ENCODE peak calls at places on chromosomes 11 and 22, in five cellular contexts. One of them, this sample, is unnamed.

GRCh38 chr22:17368727-17369552 is at the start of gene CECR2:
- DNase-seq in retinal pigment epithelial cell: no peak
- DNase-seq in activated naive CD4-positive, alpha-beta T cell treated with anti-CD3 and anti-CD28 coated beads, Interleukin-2, amount 50 U/mL, for 72 hours: no peak
- DNase-seq in Daoy: peak
- DNase-seq in NCI-H774: peak
- DNase-seq in this sample: no peak

GRCh38 chr11:98003606-98004371 is 1017.0 kb upstream of the CNTN5 start:
- DNase-seq in retinal pigment epithelial cell: no peak
- DNase-seq in activated naive CD4-positive, alpha-beta T cell treated with anti-CD3 and anti-CD28 coated beads, Interleukin-2, amount 50 U/mL, for 72 hours: no peak
- DNase-seq in Daoy: no peak
- DNase-seq in NCI-H774: no peak
- DNase-seq in this sample: no peak

GRCh38 chr11:11456896-11457295 is 103.8 kb upstream of the CSNK2A3 start:
- DNase-seq in retinal pigment epithelial cell: no peak
- DNase-seq in activated naive CD4-positive, alpha-beta T cell treated with anti-CD3 and anti-CD28 coated beads, Interleukin-2, amount 50 U/mL, for 72 hours: no peak
- DNase-seq in Daoy: no peak
- DNase-seq in NCI-H774: no peak
- DNase-seq in this sample: no peak

GRCh38 chr11:1026163-1026450 is 10.4 kb downstream of the MUC6 start:
- DNase-seq in retinal pigment epithelial cell: no peak
- DNase-seq in activated naive CD4-positive, alpha-beta T cell treated with anti-CD3 and anti-CD28 coated beads, Interleukin-2, amount 50 U/mL, for 72 hours: no peak
- DNase-seq in Daoy: no peak
- DNase-seq in NCI-H774: no peak
- DNase-seq in this sample: no peak

GRCh38 chr11:100731471-100731870 is 44.4 kb downstream of the ARHGAP42 start:
- DNase-seq in retinal pigment epithelial cell: no peak
- DNase-seq in activated naive CD4-positive, alpha-beta T cell treated with anti-CD3 and anti-CD28 coated beads, Interleukin-2, amount 50 U/mL, for 72 hours: no peak
- DNase-seq in Daoy: no peak
- DNase-seq in NCI-H774: no peak
- DNase-seq in this sample: no peak

GRCh38 chr11:120182357-120182756 is 28.5 kb upstream of the OAF start:
- DNase-seq in retinal pigment epithelial cell: peak
- DNase-seq in activated naive CD4-positive, alpha-beta T cell treated with anti-CD3 and anti-CD28 coated beads, Interleukin-2, amount 50 U/mL, for 72 hours: no peak
- DNase-seq in Daoy: no peak
- DNase-seq in NCI-H774: no peak
- DNase-seq in this sample: no peak

GRCh38 chr11:117424781-117425180 is 97.1 kb downstream of the CEP164 start:
- DNase-seq in retinal pigment epithelial cell: no peak
- DNase-seq in activated naive CD4-positive, alpha-beta T cell treated with anti-CD3 and anti-CD28 coated beads, Interleukin-2, amount 50 U/mL, for 72 hours: no peak
- DNase-seq in Daoy: no peak
- DNase-seq in NCI-H774: no peak
- DNase-seq in this sample: no peak

GRCh38 chr11:61473370-61474025 is 35.1 kb upstream of the LRRC10B start:
- DNase-seq in retinal pigment epithelial cell: no peak
- DNase-seq in activated naive CD4-positive, alpha-beta T cell treated with anti-CD3 and anti-CD28 coated beads, Interleukin-2, amount 50 U/mL, for 72 hours: no peak
- DNase-seq in Daoy: no peak
- DNase-seq in NCI-H774: no peak
- DNase-seq in this sample: no peak

GRCh38 chr11:109605006-109605405 is 183.0 kb downstream of the C11orf87 start:
- DNase-seq in retinal pigment epithelial cell: no peak
- DNase-seq in activated naive CD4-positive, alpha-beta T cell treated with anti-CD3 and anti-CD28 coated beads, Interleukin-2, amount 50 U/mL, for 72 hours: no peak
- DNase-seq in Daoy: no peak
- DNase-seq in NCI-H774: no peak
- DNase-seq in this sample: no peak

GRCh38 chr11:75558939-75559843 is 2.9 kb upstream of the SERPINH1 start:
- DNase-seq in retinal pigment epithelial cell: no peak
- DNase-seq in activated naive CD4-positive, alpha-beta T cell treated with anti-CD3 and anti-CD28 coated beads, Interleukin-2, amount 50 U/mL, for 72 hours: no peak
- DNase-seq in Daoy: peak
- DNase-seq in NCI-H774: no peak
- DNase-seq in this sample: no peak

GRCh38 chr11:132402056-132402684 is 1031.8 kb downstream of the NTM start:
- DNase-seq in retinal pigment epithelial cell: no peak
- DNase-seq in activated naive CD4-positive, alpha-beta T cell treated with anti-CD3 and anti-CD28 coated beads, Interleukin-2, amount 50 U/mL, for 72 hours: no peak
- DNase-seq in Daoy: peak
- DNase-seq in NCI-H774: peak
- DNase-seq in this sample: no peak

GRCh38 chr11:83918471-83918870 is 632.3 kb upstream of the CCDC90B start:
- DNase-seq in retinal pigment epithelial cell: no peak
- DNase-seq in activated naive CD4-positive, alpha-beta T cell treated with anti-CD3 and anti-CD28 coated beads, Interleukin-2, amount 50 U/mL, for 72 hours: no peak
- DNase-seq in Daoy: no peak
- DNase-seq in NCI-H774: no peak
- DNase-seq in this sample: no peak

GRCh38 chr11:70527429-70528045 is 129.2 kb downstream of the CTTN start:
- DNase-seq in retinal pigment epithelial cell: no peak
- DNase-seq in activated naive CD4-positive, alpha-beta T cell treated with anti-CD3 and anti-CD28 coated beads, Interleukin-2, amount 50 U/mL, for 72 hours: no peak
- DNase-seq in Daoy: no peak
- DNase-seq in NCI-H774: no peak
- DNase-seq in this sample: no peak

GRCh38 chr11:118106789-118107335 is 20.1 kb upstream of the SMIM35 start:
- DNase-seq in retinal pigment epithelial cell: no peak
- DNase-seq in activated naive CD4-positive, alpha-beta T cell treated with anti-CD3 and anti-CD28 coated beads, Interleukin-2, amount 50 U/mL, for 72 hours: no peak
- DNase-seq in Daoy: peak
- DNase-seq in NCI-H774: no peak
- DNase-seq in this sample: no peak

GRCh38 chr22:44242946-44243724 is 62.4 kb downstream of the PARVG start:
- DNase-seq in retinal pigment epithelial cell: no peak
- DNase-seq in activated naive CD4-positive, alpha-beta T cell treated with anti-CD3 and anti-CD28 coated beads, Interleukin-2, amount 50 U/mL, for 72 hours: no peak
- DNase-seq in Daoy: no peak
- DNase-seq in NCI-H774: no peak
- DNase-seq in this sample: no peak

GRCh38 chr11:121300313-121300971 is 7.9 kb downstream of the SC5D start:
- DNase-seq in retinal pigment epithelial cell: no peak
- DNase-seq in activated naive CD4-positive, alpha-beta T cell treated with anti-CD3 and anti-CD28 coated beads, Interleukin-2, amount 50 U/mL, for 72 hours: no peak
- DNase-seq in Daoy: no peak
- DNase-seq in NCI-H774: no peak
- DNase-seq in this sample: no peak

GRCh38 chr22:20624161-20624616 is 116.8 kb downstream of the MED15 start:
- DNase-seq in retinal pigment epithelial cell: no peak
- DNase-seq in activated naive CD4-positive, alpha-beta T cell treated with anti-CD3 and anti-CD28 coated beads, Interleukin-2, amount 50 U/mL, for 72 hours: peak
- DNase-seq in Daoy: no peak
- DNase-seq in NCI-H774: no peak
- DNase-seq in this sample: no peak

GRCh38 chr11:8040261-8040920 is 40.6 kb upstream of the TUB start:
- DNase-seq in retinal pigment epithelial cell: no peak
- DNase-seq in activated naive CD4-positive, alpha-beta T cell treated with anti-CD3 and anti-CD28 coated beads, Interleukin-2, amount 50 U/mL, for 72 hours: no peak
- DNase-seq in Daoy: no peak
- DNase-seq in NCI-H774: no peak
- DNase-seq in this sample: no peak

GRCh38 chr11:1104411-1105182 is 29.9 kb downstream of the MUC2 start:
- DNase-seq in retinal pigment epithelial cell: no peak
- DNase-seq in activated naive CD4-positive, alpha-beta T cell treated with anti-CD3 and anti-CD28 coated beads, Interleukin-2, amount 50 U/mL, for 72 hours: no peak
- DNase-seq in Daoy: no peak
- DNase-seq in NCI-H774: no peak
- DNase-seq in this sample: no peak

GRCh38 chr11:70209391-70209912 is 6.4 kb downstream of the FADD start:
- DNase-seq in retinal pigment epithelial cell: no peak
- DNase-seq in activated naive CD4-positive, alpha-beta T cell treated with anti-CD3 and anti-CD28 coated beads, Interleukin-2, amount 50 U/mL, for 72 hours: no peak
- DNase-seq in Daoy: peak
- DNase-seq in NCI-H774: no peak
- DNase-seq in this sample: no peak

GRCh38 chr22:47366026-47366767 is 603.7 kb downstream of the TBC1D22A start:
- DNase-seq in retinal pigment epithelial cell: no peak
- DNase-seq in activated naive CD4-positive, alpha-beta T cell treated with anti-CD3 and anti-CD28 coated beads, Interleukin-2, amount 50 U/mL, for 72 hours: no peak
- DNase-seq in Daoy: no peak
- DNase-seq in NCI-H774: no peak
- DNase-seq in this sample: no peak

GRCh38 chr11:8566613-8567210 is 27.3 kb downstream of the STK33 start:
- DNase-seq in retinal pigment epithelial cell: peak
- DNase-seq in activated naive CD4-positive, alpha-beta T cell treated with anti-CD3 and anti-CD28 coated beads, Interleukin-2, amount 50 U/mL, for 72 hours: no peak
- DNase-seq in Daoy: peak
- DNase-seq in NCI-H774: peak
- DNase-seq in this sample: no peak

GRCh38 chr11:110086892-110087309 is 6.3 kb upstream of the ZC3H12C start:
- DNase-seq in retinal pigment epithelial cell: no peak
- DNase-seq in activated naive CD4-positive, alpha-beta T cell treated with anti-CD3 and anti-CD28 coated beads, Interleukin-2, amount 50 U/mL, for 72 hours: no peak
- DNase-seq in Daoy: peak
- DNase-seq in NCI-H774: no peak
- DNase-seq in this sample: no peak

GRCh38 chr11:8342821-8343681 is 79.4 kb upstream of the LMO1 start:
- DNase-seq in retinal pigment epithelial cell: no peak
- DNase-seq in activated naive CD4-positive, alpha-beta T cell treated with anti-CD3 and anti-CD28 coated beads, Interleukin-2, amount 50 U/mL, for 72 hours: peak
- DNase-seq in Daoy: peak
- DNase-seq in NCI-H774: no peak
- DNase-seq in this sample: no peak

GRCh38 chr11:67491276-67492068 is 8.6 kb downstream of the AIP start:
- DNase-seq in retinal pigment epithelial cell: no peak
- DNase-seq in activated naive CD4-positive, alpha-beta T cell treated with anti-CD3 and anti-CD28 coated beads, Interleukin-2, amount 50 U/mL, for 72 hours: peak
- DNase-seq in Daoy: no peak
- DNase-seq in NCI-H774: no peak
- DNase-seq in this sample: no peak

GRCh38 chr11:118691926-118692830 is 12.7 kb upstream of the TREH start:
- DNase-seq in retinal pigment epithelial cell: no peak
- DNase-seq in activated naive CD4-positive, alpha-beta T cell treated with anti-CD3 and anti-CD28 coated beads, Interleukin-2, amount 50 U/mL, for 72 hours: peak
- DNase-seq in Daoy: peak
- DNase-seq in NCI-H774: no peak
- DNase-seq in this sample: peak

GRCh38 chr11:134120921-134121526 is 52.2 kb downstream of the JAM3 start:
- DNase-seq in retinal pigment epithelial cell: no peak
- DNase-seq in activated naive CD4-positive, alpha-beta T cell treated with anti-CD3 and anti-CD28 coated beads, Interleukin-2, amount 50 U/mL, for 72 hours: no peak
- DNase-seq in Daoy: peak
- DNase-seq in NCI-H774: no peak
- DNase-seq in this sample: no peak

GRCh38 chr11:2990617-2991476 is 1.3 kb downstream of the NAP1L4 start:
- DNase-seq in retinal pigment epithelial cell: no peak
- DNase-seq in activated naive CD4-positive, alpha-beta T cell treated with anti-CD3 and anti-CD28 coated beads, Interleukin-2, amount 50 U/mL, for 72 hours: no peak
- DNase-seq in Daoy: peak
- DNase-seq in NCI-H774: no peak
- DNase-seq in this sample: no peak

GRCh38 chr11:122743949-122744876 is 88.7 kb downstream of the UBASH3B start:
- DNase-seq in retinal pigment epithelial cell: no peak
- DNase-seq in activated naive CD4-positive, alpha-beta T cell treated with anti-CD3 and anti-CD28 coated beads, Interleukin-2, amount 50 U/mL, for 72 hours: peak
- DNase-seq in Daoy: no peak
- DNase-seq in NCI-H774: no peak
- DNase-seq in this sample: peak

This sample was measured in T-cell.